ENCODE peak calls at places on chromosomes 7 and 10, in four cellular contexts. One of them, this sample, is unnamed. For H3K36me3, H3K27me3 and H3K4me1, the result is how much of the 10 kb centered on the place peaks cover.

GRCh38 chr10:115772606-115773005 is 500.4 kb downstream of the GFRA1 start:
- DNase-seq in aorta: no peak
- DNase-seq in left ventricle myocardium inferior: no peak
- DNase-seq in heart right ventricle: no peak
- DNase-seq in this sample: no peak

GRCh38 chr7:31934551-31934950 is 135.7 kb downstream of the PDE1C start:
- DNase-seq in heart right ventricle: no peak
- DNase-seq in aorta: no peak
- DNase-seq in left ventricle myocardium inferior: no peak
- DNase-seq in this sample: no peak

GRCh38 chr10:22765660-22766547 is 51.5 kb upstream of the PIP4K2A start:
- DNase-seq in heart right ventricle: no peak
- DNase-seq in left ventricle myocardium inferior: no peak
- DNase-seq in aorta: no peak
- DNase-seq in this sample: no peak

GRCh38 chr7:6057316-6058128 is 26.3 kb downstream of the ANKRD61 start:
- DNase-seq in left ventricle myocardium inferior: no peak
- DNase-seq in heart right ventricle: no peak
- DNase-seq in aorta: no peak
- DNase-seq in this sample: no peak

GRCh38 chr7:69166979-69167516 is 431.2 kb upstream of the AUTS2 start:
- DNase-seq in heart right ventricle: no peak
- DNase-seq in aorta: no peak
- DNase-seq in left ventricle myocardium inferior: no peak
- DNase-seq in this sample: no peak

GRCh38 chr7:80724249-80724871 is 85.9 kb downstream of the CD36 start:
- DNase-seq in heart right ventricle: no peak
- DNase-seq in aorta: no peak
- DNase-seq in left ventricle myocardium inferior: no peak
- DNase-seq in this sample: no peak

GRCh38 chr7:133452611-133453010 is 199.7 kb downstream of the EXOC4 start:
- DNase-seq in left ventricle myocardium inferior: no peak
- DNase-seq in aorta: no peak
- DNase-seq in heart right ventricle: no peak
- DNase-seq in this sample: no peak

GRCh38 chr7:87628780-87629569 is 777 bp downstream of the RUNDC3B start:
- DNase-seq in left ventricle myocardium inferior: no peak
- DNase-seq in aorta: peak
- DNase-seq in heart right ventricle: peak
- DNase-seq in this sample: peak

GRCh38 chr10:113450046-113450445 is 102.8 kb upstream of the HABP2 start:
- DNase-seq in heart right ventricle: no peak
- DNase-seq in aorta: no peak
- DNase-seq in left ventricle myocardium inferior: no peak
- DNase-seq in this sample: no peak

GRCh38 chr10:18104223-18104872 is 35.9 kb upstream of the CACNB2 start:
- DNase-seq in left ventricle myocardium inferior: peak
- DNase-seq in heart right ventricle: peak
- DNase-seq in aorta: peak
- DNase-seq in this sample: peak

GRCh38 chr7:83306487-83306886 is 143.8 kb upstream of the PCLO start:
- DNase-seq in heart right ventricle: no peak
- DNase-seq in aorta: no peak
- DNase-seq in left ventricle myocardium inferior: no peak
- DNase-seq in this sample: no peak

GRCh38 chr10:77710081-77710551 is 72.5 kb upstream of the KCNMA1 start:
- DNase-seq in aorta: no peak
- DNase-seq in heart right ventricle: no peak
- DNase-seq in left ventricle myocardium inferior: no peak
- DNase-seq in this sample: no peak

GRCh38 chr7:133164444-133164843 is 82.6 kb upstream of the CHCHD3 start:
- DNase-seq in aorta: no peak
- DNase-seq in heart right ventricle: no peak
- DNase-seq in left ventricle myocardium inferior: no peak
- DNase-seq in this sample: no peak

GRCh38 chr7:3117488-3118228 is 74.0 kb upstream of the CARD11 start:
- DNase-seq in aorta: no peak
- DNase-seq in left ventricle myocardium inferior: no peak
- DNase-seq in heart right ventricle: no peak
- DNase-seq in this sample: no peak

GRCh38 chr10:121188005-121188404 is 336.8 kb downstream of the WDR11 start:
- DNase-seq in left ventricle myocardium inferior: no peak
- DNase-seq in aorta: no peak
- DNase-seq in heart right ventricle: no peak
- DNase-seq in this sample: no peak

GRCh38 chr10:102832987-102833386 is 4.2 kb downstream of the CYP17A1 start:
- DNase-seq in heart right ventricle: no peak
- DNase-seq in aorta: no peak
- DNase-seq in left ventricle myocardium inferior: no peak
- DNase-seq in this sample: no peak

GRCh38 chr7:55081067-55081853 is 62.4 kb downstream of the EGFR start:
- DNase-seq in left ventricle myocardium inferior: no peak
- DNase-seq in aorta: no peak
- DNase-seq in heart right ventricle: no peak
- DNase-seq in this sample: no peak

GRCh38 chr7:12322287-12322902 is 81.3 kb downstream of the VWDE start:
- DNase-seq in left ventricle myocardium inferior: no peak
- DNase-seq in heart right ventricle: no peak
- DNase-seq in aorta: no peak
- DNase-seq in this sample: no peak

GRCh38 chr10:48309711-48310226 is 3.3 kb downstream of the MAPK8 start:
- DNase-seq in left ventricle myocardium inferior: no peak
- DNase-seq in aorta: no peak
- DNase-seq in heart right ventricle: no peak
- DNase-seq in this sample: no peak

GRCh38 chr7:130292682-130293257 is at the start of gene CPA4:
- DNase-seq in left ventricle myocardium inferior: no peak
- DNase-seq in aorta: peak
- DNase-seq in heart right ventricle: no peak
- DNase-seq in this sample: no peak

GRCh38 chr10:87844837-87845623 is 18.3 kb downstream of the KLLN start:
- DNase-seq in heart right ventricle: no peak
- DNase-seq in left ventricle myocardium inferior: no peak
- DNase-seq in aorta: no peak
- DNase-seq in this sample: no peak

GRCh38 chr7:107528461-107528860 is 35.3 kb downstream of the COG5 start:
- DNase-seq in heart right ventricle: no peak
- DNase-seq in left ventricle myocardium inferior: no peak
- DNase-seq in aorta: no peak
- DNase-seq in this sample: no peak

GRCh38 chr10:13681095-13681494 is 94.3 kb downstream of the PRPF18 start:
- DNase-seq in aorta: no peak
- DNase-seq in heart right ventricle: no peak
- DNase-seq in left ventricle myocardium inferior: no peak
- DNase-seq in this sample: no peak

GRCh38 chr7:66948480-66949109 is 27.6 kb downstream of the TMEM248 start:
- DNase-seq in heart right ventricle: no peak
- DNase-seq in aorta: no peak
- DNase-seq in left ventricle myocardium inferior: no peak
- DNase-seq in this sample: no peak
- H3K36me3 ChIP-seq in heart right ventricle: under half
- H3K36me3 ChIP-seq in aorta: under half
- H3K36me3 ChIP-seq in left ventricle myocardium inferior: half or more
- H3K36me3 ChIP-seq in this sample: under half

GRCh38 chr10:101085846-101086245 is 24.1 kb downstream of the KAZALD1 start:
- DNase-seq in left ventricle myocardium inferior: no peak
- DNase-seq in aorta: no peak
- DNase-seq in heart right ventricle: no peak
- DNase-seq in this sample: no peak
- H3K27me3 ChIP-seq in left ventricle myocardium inferior: half or more
- H3K27me3 ChIP-seq in aorta: under half
- H3K27me3 ChIP-seq in heart right ventricle: half or more
- H3K27me3 ChIP-seq in this sample: under half

GRCh38 chr7:93189235-93189634 is 37.0 kb downstream of the HEPACAM2 start:
- DNase-seq in heart right ventricle: no peak
- DNase-seq in left ventricle myocardium inferior: no peak
- DNase-seq in aorta: no peak
- DNase-seq in this sample: no peak
- H3K4me1 ChIP-seq in heart right ventricle: under half
- H3K4me1 ChIP-seq in left ventricle myocardium inferior: under half
- H3K4me1 ChIP-seq in aorta: under half
- H3K4me1 ChIP-seq in this sample: under half

DNA sequence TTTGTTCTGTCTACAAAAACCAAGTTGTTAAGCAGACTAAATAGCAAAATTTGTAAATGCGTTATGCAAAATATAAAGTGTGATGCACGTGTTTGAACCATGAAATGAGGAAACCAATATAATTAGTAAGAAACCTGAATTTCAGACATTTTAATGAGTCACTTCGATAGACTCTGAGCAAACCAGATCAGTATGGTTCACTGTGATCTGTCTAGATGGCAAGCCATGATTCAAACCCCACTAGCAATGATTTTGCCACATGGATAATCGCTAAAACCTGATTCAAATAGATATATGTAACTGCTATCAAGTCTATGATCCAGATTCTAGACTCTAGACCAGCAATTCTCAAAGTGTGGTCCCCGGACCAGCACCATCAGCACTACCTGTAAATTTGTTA is 24.8 kb downstream of the ZC3HAV1 start:
- DNase-seq in left ventricle myocardium inferior: no peak
- DNase-seq in heart right ventricle: no peak
- DNase-seq in aorta: no peak
- DNase-seq in this sample: no peak
- H3K36me3 ChIP-seq in left ventricle myocardium inferior: half or more
- H3K36me3 ChIP-seq in heart right ventricle: under half
- H3K36me3 ChIP-seq in aorta: under half
- H3K36me3 ChIP-seq in this sample: half or more

DNA sequence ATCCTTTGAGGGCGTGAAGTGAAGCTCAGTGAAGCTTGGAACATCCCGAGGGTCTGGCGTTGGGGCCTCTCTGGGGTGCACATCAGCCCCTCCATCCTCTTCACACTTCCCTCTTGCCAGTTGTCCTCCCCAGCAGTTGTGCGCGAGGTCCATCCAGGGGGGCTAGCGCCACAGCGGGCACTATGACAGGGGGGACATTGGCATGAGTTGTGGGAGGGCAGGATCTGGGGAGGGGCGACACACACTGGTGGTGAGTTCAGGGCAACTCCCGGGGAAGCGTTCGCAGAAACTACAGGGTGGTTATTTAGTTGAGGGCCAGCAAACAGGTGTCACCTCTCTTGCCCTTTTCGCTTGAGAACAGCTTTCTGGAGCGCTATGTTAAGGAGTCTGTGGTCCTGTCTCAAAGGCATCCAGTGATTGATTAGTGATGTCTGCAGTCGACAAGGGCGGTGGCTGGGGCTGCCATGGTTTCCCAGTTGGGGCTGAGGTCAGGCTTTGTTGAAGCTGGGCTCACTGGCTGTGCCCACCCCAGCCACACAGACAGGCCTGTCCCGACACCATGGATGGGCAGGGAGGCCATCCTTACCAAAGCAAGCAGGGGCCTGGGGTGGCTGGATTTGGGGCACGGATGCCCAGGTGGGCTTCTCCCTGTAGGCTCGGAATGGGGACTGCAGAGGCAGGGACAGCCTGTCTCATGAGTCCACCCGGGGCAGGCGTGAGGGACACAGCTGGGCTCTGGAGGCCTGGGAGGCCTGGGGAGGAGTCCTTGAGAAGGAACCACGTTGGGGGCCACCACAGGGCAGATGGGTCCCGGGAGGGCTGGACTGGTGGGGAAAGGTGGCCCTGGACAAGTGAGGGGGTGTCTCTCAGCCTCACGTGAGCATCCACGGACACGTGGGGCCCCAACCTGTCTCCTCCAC is 59.4 kb downstream of the UNCX start:
- DNase-seq in heart right ventricle: no peak
- DNase-seq in left ventricle myocardium inferior: no peak
- DNase-seq in aorta: no peak
- DNase-seq in this sample: no peak
- H3K27me3 ChIP-seq in heart right ventricle: half or more
- H3K27me3 ChIP-seq in left ventricle myocardium inferior: half or more
- H3K27me3 ChIP-seq in aorta: under half
- H3K27me3 ChIP-seq in this sample: under half

GRCh38 chr10:43112608-43112961 is 25.7 kb upstream of the CSGALNACT2 start:
- DNase-seq in aorta: peak
- DNase-seq in left ventricle myocardium inferior: no peak
- DNase-seq in heart right ventricle: no peak
- DNase-seq in this sample: no peak
- H3K4me1 ChIP-seq in aorta: under half
- H3K4me1 ChIP-seq in left ventricle myocardium inferior: under half
- H3K4me1 ChIP-seq in heart right ventricle: under half
- H3K4me1 ChIP-seq in this sample: under half

GRCh38 chr7:74462707-74463100 is 9.0 kb downstream of the GTF2IRD1 start:
- DNase-seq in left ventricle myocardium inferior: no peak
- DNase-seq in aorta: no peak
- DNase-seq in heart right ventricle: no peak
- DNase-seq in this sample: no peak
- H3K36me3 ChIP-seq in left ventricle myocardium inferior: under half
- H3K36me3 ChIP-seq in aorta: under half
- H3K36me3 ChIP-seq in heart right ventricle: under half
- H3K36me3 ChIP-seq in this sample: under half

GRCh38 chr10:92042541-92042940 is 119.0 kb downstream of the BTAF1 start:
- DNase-seq in heart right ventricle: no peak
- DNase-seq in left ventricle myocardium inferior: no peak
- DNase-seq in aorta: no peak
- DNase-seq in this sample: no peak

GRCh38 chr10:92038949-92039348 is 115.4 kb downstream of the BTAF1 start:
- DNase-seq in aorta: no peak
- DNase-seq in left ventricle myocardium inferior: no peak
- DNase-seq in heart right ventricle: no peak
- DNase-seq in this sample: no peak
- H3K27me3 ChIP-seq in aorta: under half
- H3K27me3 ChIP-seq in left ventricle myocardium inferior: under half
- H3K27me3 ChIP-seq in heart right ventricle: under half
- H3K27me3 ChIP-seq in this sample: under half

GRCh38 chr10:95279042-95279820 is 11.6 kb downstream of the PDLIM1 start:
- DNase-seq in aorta: no peak
- DNase-seq in heart right ventricle: no peak
- DNase-seq in left ventricle myocardium inferior: no peak
- DNase-seq in this sample: no peak
- H3K4me1 ChIP-seq in aorta: under half
- H3K4me1 ChIP-seq in heart right ventricle: half or more
- H3K4me1 ChIP-seq in left ventricle myocardium inferior: half or more
- H3K4me1 ChIP-seq in this sample: under half

GRCh38 chr7:128311003-128311402 is 32.7 kb downstream of the RBM28 start:
- DNase-seq in left ventricle myocardium inferior: no peak
- DNase-seq in aorta: no peak
- DNase-seq in heart right ventricle: no peak
- DNase-seq in this sample: no peak
- H3K36me3 ChIP-seq in left ventricle myocardium inferior: half or more
- H3K36me3 ChIP-seq in aorta: under half
- H3K36me3 ChIP-seq in heart right ventricle: under half
- H3K36me3 ChIP-seq in this sample: under half